ENCODE peak calls at places on chromosomes 12 and 14, in six cellular contexts. One of them, this sample, is unnamed.

GRCh38 chr12:18690653-18691052 is 47.2 kb downstream of the PLCZ1 start:
- DNase-seq in pancreas: no peak
- DNase-seq in BE2C: no peak
- DNase-seq in ascending aorta: no peak
- DNase-seq in cardiac muscle cell: peak; percentile 40
- DNase-seq in HCT116: peak; percentile 79
- DNase-seq in this sample: no peak

GRCh38 chr14:90820958-90821357 is 4.7 kb upstream of the TTC7B start:
- DNase-seq in HCT116: no peak
- DNase-seq in BE2C: no peak
- DNase-seq in cardiac muscle cell: peak; percentile 36
- DNase-seq in pancreas: peak; percentile 30
- DNase-seq in ascending aorta: no peak
- DNase-seq in this sample: peak; percentile 47

GRCh38 chr12:12338528-12339168 is 11.4 kb downstream of the MANSC1 start:
- DNase-seq in cardiac muscle cell: peak; percentile 62
- DNase-seq in HCT116: no peak
- DNase-seq in BE2C: no peak
- DNase-seq in ascending aorta: peak; percentile 61
- DNase-seq in pancreas: no peak
- DNase-seq in this sample: no peak

GRCh38 chr12:28814246-28814645 is 334.8 kb upstream of the FAR2 start:
- DNase-seq in cardiac muscle cell: no peak
- DNase-seq in ascending aorta: no peak
- DNase-seq in HCT116: no peak
- DNase-seq in pancreas: peak; percentile 16
- DNase-seq in BE2C: no peak
- DNase-seq in this sample: no peak

GRCh38 chr12:97288526-97288925 is 174.1 kb upstream of the RMST start:
- DNase-seq in cardiac muscle cell: no peak
- DNase-seq in BE2C: no peak
- DNase-seq in ascending aorta: no peak
- DNase-seq in pancreas: no peak
- DNase-seq in HCT116: no peak
- DNase-seq in this sample: no peak

GRCh38 chr12:124415064-124415463 is 120.2 kb downstream of the RFLNA start:
- DNase-seq in BE2C: no peak
- DNase-seq in pancreas: no peak
- DNase-seq in HCT116: no peak
- DNase-seq in ascending aorta: no peak
- DNase-seq in cardiac muscle cell: no peak
- DNase-seq in this sample: no peak

GRCh38 chr14:95482967-95483842 is 33.2 kb downstream of the SYNE3 start:
- DNase-seq in BE2C: peak; percentile 75
- DNase-seq in HCT116: peak; percentile 46
- DNase-seq in ascending aorta: peak; percentile 94
- DNase-seq in pancreas: peak; percentile 14
- DNase-seq in cardiac muscle cell: peak; percentile 91
- DNase-seq in this sample: no peak

GRCh38 chr12:3542911-3543310 is 51.9 kb downstream of the PRMT8 start:
- DNase-seq in ascending aorta: no peak
- DNase-seq in HCT116: no peak
- DNase-seq in pancreas: no peak
- DNase-seq in cardiac muscle cell: peak; percentile 26
- DNase-seq in BE2C: no peak
- DNase-seq in this sample: no peak

GRCh38 chr12:80763874-80764273 is 47.2 kb downstream of the MYF5 start:
- DNase-seq in HCT116: peak; percentile 39
- DNase-seq in pancreas: no peak
- DNase-seq in ascending aorta: no peak
- DNase-seq in BE2C: peak; percentile 15
- DNase-seq in cardiac muscle cell: peak; percentile 73
- DNase-seq in this sample: no peak

GRCh38 chr12:133222211-133222610 is 13.5 kb downstream of the ANHX start:
- DNase-seq in cardiac muscle cell: no peak
- DNase-seq in BE2C: no peak
- DNase-seq in pancreas: no peak
- DNase-seq in HCT116: no peak
- DNase-seq in ascending aorta: no peak
- DNase-seq in this sample: no peak

GRCh38 chr14:29853272-29853671 is 74.4 kb downstream of the PRKD1 start:
- DNase-seq in cardiac muscle cell: no peak
- DNase-seq in ascending aorta: no peak
- DNase-seq in pancreas: no peak
- DNase-seq in HCT116: no peak
- DNase-seq in BE2C: no peak
- DNase-seq in this sample: no peak

GRCh38 chr12:57216931-57217871 is 607 bp downstream of the NXPH4 start:
- DNase-seq in BE2C: no peak
- DNase-seq in cardiac muscle cell: no peak
- DNase-seq in ascending aorta: no peak
- DNase-seq in HCT116: no peak
- DNase-seq in pancreas: no peak
- DNase-seq in this sample: no peak

GRCh38 chr14:88289214-88289613 is 33.9 kb downstream of the KCNK10 start:
- DNase-seq in cardiac muscle cell: peak; percentile 18
- DNase-seq in pancreas: no peak
- DNase-seq in HCT116: peak; percentile 1
- DNase-seq in BE2C: no peak
- DNase-seq in ascending aorta: no peak
- DNase-seq in this sample: no peak

GRCh38 chr14:94001501-94002396 is 4.6 kb downstream of the CCDC197 start:
- DNase-seq in HCT116: peak; percentile 59
- DNase-seq in BE2C: peak; percentile 67
- DNase-seq in cardiac muscle cell: peak; percentile 71
- DNase-seq in pancreas: peak; percentile 39
- DNase-seq in ascending aorta: no peak
- DNase-seq in this sample: peak; percentile 43

GRCh38 chr12:122306407-122306806 is 40.1 kb upstream of the VPS33A start:
- DNase-seq in cardiac muscle cell: no peak
- DNase-seq in HCT116: no peak
- DNase-seq in pancreas: no peak
- DNase-seq in ascending aorta: no peak
- DNase-seq in BE2C: no peak
- DNase-seq in this sample: no peak

GRCh38 chr14:54025661-54026060 is 69.0 kb upstream of the BMP4 start:
- DNase-seq in BE2C: peak; percentile 20
- DNase-seq in ascending aorta: no peak
- DNase-seq in cardiac muscle cell: peak; percentile 60
- DNase-seq in pancreas: no peak
- DNase-seq in HCT116: peak; percentile 43
- DNase-seq in this sample: no peak

GRCh38 chr12:110266980-110267620 is 13.9 kb upstream of the ATP2A2 start:
- DNase-seq in HCT116: no peak
- DNase-seq in BE2C: peak; percentile 77
- DNase-seq in cardiac muscle cell: peak; percentile 87
- DNase-seq in ascending aorta: peak; percentile 84
- DNase-seq in pancreas: no peak
- DNase-seq in this sample: no peak

GRCh38 chr14:71591929-71592328 is 340.3 kb upstream of the RGS6 start:
- DNase-seq in cardiac muscle cell: peak; percentile 67
- DNase-seq in pancreas: no peak
- DNase-seq in BE2C: no peak
- DNase-seq in ascending aorta: no peak
- DNase-seq in HCT116: peak; percentile 16
- DNase-seq in this sample: no peak

GRCh38 chr12:31952418-31952817 is 6.8 kb upstream of the RESF1 start:
- DNase-seq in ascending aorta: no peak
- DNase-seq in cardiac muscle cell: no peak
- DNase-seq in HCT116: no peak
- DNase-seq in pancreas: no peak
- DNase-seq in BE2C: no peak
- DNase-seq in this sample: no peak
- H3K9me3 ChIP-seq in ascending aorta: peaks cover 5% of the 10 kb centered on the region
- H3K9me3 ChIP-seq in cardiac muscle cell: peaks cover 2% of the 10 kb centered on the region
- H3K9me3 ChIP-seq in HCT116: no peaks in the 10 kb centered on the region
- H3K9me3 ChIP-seq in pancreas: no peaks in the 10 kb centered on the region
- H3K9me3 ChIP-seq in BE2C: no peaks in the 10 kb centered on the region
- H3K9me3 ChIP-seq in this sample: no peaks in the 10 kb centered on the region

GRCh38 chr12:34406228-34406995 is 384.1 kb downstream of the ALG10 start:
- DNase-seq in ascending aorta: peak; percentile 42
- DNase-seq in pancreas: peak; percentile 0
- DNase-seq in BE2C: peak; percentile 1
- DNase-seq in HCT116: no peak
- DNase-seq in cardiac muscle cell: no peak
- DNase-seq in this sample: peak; percentile 1

GRCh38 chr12:34404377-34405285 is 382.3 kb downstream of the ALG10 start:
- DNase-seq in cardiac muscle cell: no peak
- DNase-seq in pancreas: no peak
- DNase-seq in HCT116: no peak
- DNase-seq in ascending aorta: peak; percentile 31
- DNase-seq in BE2C: peak; percentile 2
- DNase-seq in this sample: peak; percentile 4

GRCh38 chr12:34406996-34407300 is 384.7 kb downstream of the ALG10 start:
- DNase-seq in ascending aorta: peak; percentile 16
- DNase-seq in pancreas: no peak
- DNase-seq in BE2C: no peak
- DNase-seq in HCT116: no peak
- DNase-seq in cardiac muscle cell: no peak
- DNase-seq in this sample: no peak

GRCh38 chr12:34405286-34406227 is 383.3 kb downstream of the ALG10 start:
- DNase-seq in pancreas: no peak
- DNase-seq in ascending aorta: peak; percentile 40
- DNase-seq in cardiac muscle cell: no peak
- DNase-seq in HCT116: no peak
- DNase-seq in BE2C: peak; percentile 1
- DNase-seq in this sample: no peak

GRCh38 chr12:34407813-34408212 is 385.5 kb downstream of the ALG10 start:
- DNase-seq in cardiac muscle cell: no peak
- DNase-seq in BE2C: no peak
- DNase-seq in HCT116: no peak
- DNase-seq in ascending aorta: no peak
- DNase-seq in pancreas: no peak
- DNase-seq in this sample: no peak
- H3K9me3 ChIP-seq in cardiac muscle cell: no peaks in the 10 kb centered on the region
- H3K9me3 ChIP-seq in BE2C: no peaks in the 10 kb centered on the region
- H3K9me3 ChIP-seq in HCT116: no peaks in the 10 kb centered on the region
- H3K9me3 ChIP-seq in ascending aorta: peaks cover 70% of the 10 kb centered on the region
- H3K9me3 ChIP-seq in pancreas: no peaks in the 10 kb centered on the region
- H3K9me3 ChIP-seq in this sample: peaks cover 4% of the 10 kb centered on the region

GRCh38 chr12:72742560-72742959 is 470.4 kb downstream of the TRHDE start:
- DNase-seq in HCT116: no peak
- DNase-seq in ascending aorta: no peak
- DNase-seq in cardiac muscle cell: no peak
- DNase-seq in pancreas: no peak
- DNase-seq in BE2C: no peak
- DNase-seq in this sample: no peak
- H3K9me3 ChIP-seq in HCT116: no peaks in the 10 kb centered on the region
- H3K9me3 ChIP-seq in ascending aorta: no peaks in the 10 kb centered on the region
- H3K9me3 ChIP-seq in cardiac muscle cell: no peaks in the 10 kb centered on the region
- H3K9me3 ChIP-seq in pancreas: no peaks in the 10 kb centered on the region
- H3K9me3 ChIP-seq in BE2C: no peaks in the 10 kb centered on the region
- H3K9me3 ChIP-seq in this sample: no peaks in the 10 kb centered on the region

DNA sequence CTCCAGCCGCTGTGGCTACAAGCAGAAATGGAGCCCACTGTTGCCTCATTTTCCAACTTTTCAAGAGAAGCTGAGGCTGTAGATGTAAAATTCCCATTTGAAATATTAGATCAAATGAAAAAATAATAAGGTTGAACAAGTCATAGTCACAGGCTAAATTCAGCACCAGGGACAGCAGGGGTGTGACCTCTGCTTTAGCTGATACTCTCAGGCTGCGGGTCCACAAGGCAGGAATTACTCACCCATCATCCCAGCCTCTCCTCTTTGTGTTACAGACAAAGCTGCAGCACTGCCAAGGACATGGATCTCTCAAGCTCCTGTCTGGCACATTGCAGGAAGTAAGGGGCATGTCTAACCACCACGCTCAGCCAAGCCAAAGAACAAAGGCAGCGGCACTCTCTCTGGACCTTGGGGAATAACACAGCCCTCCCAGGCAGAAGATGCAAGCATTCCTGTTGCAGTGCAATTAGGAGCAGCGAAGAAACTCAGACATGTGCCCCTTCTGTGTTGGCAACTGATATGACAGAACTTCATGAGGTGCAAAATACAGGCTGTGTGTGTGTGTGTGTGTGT is 783.8 kb downstream of the VRK1 start:
- DNase-seq in pancreas: no peak
- DNase-seq in cardiac muscle cell: no peak
- DNase-seq in HCT116: no peak
- DNase-seq in ascending aorta: no peak
- DNase-seq in BE2C: no peak
- DNase-seq in this sample: no peak
- H3K9me3 ChIP-seq in pancreas: no peaks in the 10 kb centered on the region
- H3K9me3 ChIP-seq in cardiac muscle cell: no peaks in the 10 kb centered on the region
- H3K9me3 ChIP-seq in HCT116: no peaks in the 10 kb centered on the region
- H3K9me3 ChIP-seq in ascending aorta: no peaks in the 10 kb centered on the region
- H3K9me3 ChIP-seq in BE2C: no peaks in the 10 kb centered on the region
- H3K9me3 ChIP-seq in this sample: no peaks in the 10 kb centered on the region

DNA sequence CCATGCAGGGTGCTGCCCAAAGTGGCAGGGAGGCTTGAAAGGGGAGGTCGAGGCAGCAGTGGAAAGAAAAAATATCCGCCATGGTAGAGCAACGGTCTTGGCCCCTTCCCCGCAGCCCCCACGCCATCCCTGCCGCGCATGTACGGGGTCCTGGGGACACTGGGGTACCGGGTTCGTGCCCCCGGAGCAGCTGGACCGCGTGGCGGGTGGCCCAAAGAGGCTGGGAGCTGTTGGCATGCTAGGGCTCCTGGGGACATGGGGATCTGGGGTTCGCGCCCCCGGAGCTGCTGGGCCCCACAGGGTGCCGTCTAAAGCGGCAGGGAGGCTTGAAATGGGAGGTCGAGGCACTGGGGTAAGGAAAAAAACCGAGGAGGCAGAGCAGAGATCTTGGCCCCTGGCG is 316.5 kb downstream of the ALG10 start:
- DNase-seq in HCT116: no peak
- DNase-seq in pancreas: no peak
- DNase-seq in ascending aorta: no peak
- DNase-seq in BE2C: no peak
- DNase-seq in cardiac muscle cell: no peak
- DNase-seq in this sample: no peak
- H3K9me3 ChIP-seq in HCT116: no peaks in the 10 kb centered on the region
- H3K9me3 ChIP-seq in pancreas: no peaks in the 10 kb centered on the region
- H3K9me3 ChIP-seq in ascending aorta: no peaks in the 10 kb centered on the region
- H3K9me3 ChIP-seq in BE2C: no peaks in the 10 kb centered on the region
- H3K9me3 ChIP-seq in cardiac muscle cell: no peaks in the 10 kb centered on the region
- H3K9me3 ChIP-seq in this sample: no peaks in the 10 kb centered on the region

GRCh38 chr12:15458008-15458407 is 135.7 kb downstream of the PTPRO start:
- DNase-seq in BE2C: no peak
- DNase-seq in ascending aorta: no peak
- DNase-seq in cardiac muscle cell: no peak
- DNase-seq in HCT116: no peak
- DNase-seq in pancreas: no peak
- DNase-seq in this sample: no peak
- H3K9me3 ChIP-seq in BE2C: peaks cover 5% of the 10 kb centered on the region
- H3K9me3 ChIP-seq in ascending aorta: peaks cover 23% of the 10 kb centered on the region
- H3K9me3 ChIP-seq in cardiac muscle cell: no peaks in the 10 kb centered on the region
- H3K9me3 ChIP-seq in HCT116: peaks cover 3% of the 10 kb centered on the region
- H3K9me3 ChIP-seq in pancreas: no peaks in the 10 kb centered on the region
- H3K9me3 ChIP-seq in this sample: no peaks in the 10 kb centered on the region

This sample was measured in T-helper 17 cell.